ENCODE peak calls at places on chromosomes 4 and X, in seven cellular contexts. One of them, this sample, is unnamed.
A peak's percentile ranks its signal among the peaks of the same experiment; 100 is the strongest.

GRCh38 chr4:6306299-6306698 is 36.6 kb downstream of the WFS1 start:
- DNase-seq in ovary: no peak
- DNase-seq in Panc1: no peak
- DNase-seq in hepatocyte: no peak
- DNase-seq in transverse colon: no peak
- DNase-seq in upper lobe of right lung: no peak
- DNase-seq in Peyer's patch: no peak
- DNase-seq in this sample: no peak

GRCh38 chrX:3669841-3670240 is 43.6 kb downstream of the PRKX start:
- DNase-seq in ovary: no peak
- DNase-seq in Panc1: no peak
- DNase-seq in hepatocyte: no peak
- DNase-seq in transverse colon: peak; percentile 70
- DNase-seq in upper lobe of right lung: no peak
- DNase-seq in Peyer's patch: no peak
- DNase-seq in this sample: no peak

GRCh38 chr4:88661724-88662123 is 35.9 kb downstream of the NAP1L5 start:
- DNase-seq in ovary: no peak
- DNase-seq in Panc1: no peak
- DNase-seq in hepatocyte: peak; percentile 5
- DNase-seq in transverse colon: no peak
- DNase-seq in upper lobe of right lung: no peak
- DNase-seq in Peyer's patch: no peak
- DNase-seq in this sample: no peak

GRCh38 chr4:165288639-165289428 is 38.6 kb upstream of the MSMO1 start:
- DNase-seq in ovary: no peak
- DNase-seq in Panc1: no peak
- DNase-seq in hepatocyte: no peak
- DNase-seq in transverse colon: no peak
- DNase-seq in upper lobe of right lung: no peak
- DNase-seq in Peyer's patch: no peak
- DNase-seq in this sample: no peak

GRCh38 chr4:127503111-127503510 is 129.6 kb upstream of the INTU start:
- DNase-seq in ovary: no peak
- DNase-seq in Panc1: no peak
- DNase-seq in hepatocyte: no peak
- DNase-seq in transverse colon: no peak
- DNase-seq in upper lobe of right lung: no peak
- DNase-seq in Peyer's patch: no peak
- DNase-seq in this sample: no peak

GRCh38 chr4:168923526-168924194 is 86.4 kb downstream of the CBR4 start:
- DNase-seq in ovary: no peak
- DNase-seq in Panc1: peak; percentile 25
- DNase-seq in hepatocyte: peak; percentile 83
- DNase-seq in transverse colon: peak; percentile 54
- DNase-seq in upper lobe of right lung: no peak
- DNase-seq in Peyer's patch: peak; percentile 76
- DNase-seq in this sample: no peak

GRCh38 chr4:140359571-140360427 is 13.6 kb upstream of the SCOC start:
- DNase-seq in ovary: peak; percentile 62
- DNase-seq in Panc1: peak; percentile 63
- DNase-seq in hepatocyte: peak; percentile 88
- DNase-seq in transverse colon: peak; percentile 82
- DNase-seq in upper lobe of right lung: peak; percentile 72
- DNase-seq in Peyer's patch: peak; percentile 93
- DNase-seq in this sample: peak; percentile 81

GRCh38 chr4:129822708-129823504 is 727.0 kb downstream of the C4orf33 start:
- DNase-seq in ovary: no peak
- DNase-seq in Panc1: no peak
- DNase-seq in hepatocyte: peak; percentile 48
- DNase-seq in transverse colon: no peak
- DNase-seq in upper lobe of right lung: peak; percentile 45
- DNase-seq in Peyer's patch: no peak
- DNase-seq in this sample: no peak

GRCh38 chrX:43148305-43148704 is 370.3 kb upstream of the PPP1R2C start:
- DNase-seq in ovary: no peak
- DNase-seq in Panc1: no peak
- DNase-seq in hepatocyte: no peak
- DNase-seq in transverse colon: no peak
- DNase-seq in upper lobe of right lung: no peak
- DNase-seq in Peyer's patch: no peak
- DNase-seq in this sample: no peak

GRCh38 chrX:131675596-131676194 is 131.8 kb downstream of the OR13H1 start:
- DNase-seq in ovary: no peak
- DNase-seq in Panc1: peak; percentile 27
- DNase-seq in hepatocyte: peak; percentile 19
- DNase-seq in transverse colon: no peak
- DNase-seq in upper lobe of right lung: no peak
- DNase-seq in Peyer's patch: no peak
- DNase-seq in this sample: no peak

GRCh38 chrX:18424482-18425198 is 768 bp upstream of the CDKL5 start:
- DNase-seq in ovary: peak; percentile 34
- DNase-seq in Panc1: no peak
- DNase-seq in hepatocyte: peak; percentile 48
- DNase-seq in transverse colon: peak; percentile 19
- DNase-seq in upper lobe of right lung: peak; percentile 57
- DNase-seq in Peyer's patch: peak; percentile 58
- DNase-seq in this sample: peak; percentile 83
- H3K27ac ChIP-seq in ovary: peak overlapping the region; percentile 63
- H3K27ac ChIP-seq in Panc1: no peak overlapping the region
- H3K27ac ChIP-seq in hepatocyte: peak overlapping the region; percentile 53
- H3K27ac ChIP-seq in transverse colon: peak overlapping the region; percentile 61
- H3K27ac ChIP-seq in upper lobe of right lung: peak overlapping the region; percentile 81
- H3K27ac ChIP-seq in Peyer's patch: peak overlapping the region; percentile 68
- H3K27ac ChIP-seq in this sample: peak overlapping the region; percentile 92

DNA sequence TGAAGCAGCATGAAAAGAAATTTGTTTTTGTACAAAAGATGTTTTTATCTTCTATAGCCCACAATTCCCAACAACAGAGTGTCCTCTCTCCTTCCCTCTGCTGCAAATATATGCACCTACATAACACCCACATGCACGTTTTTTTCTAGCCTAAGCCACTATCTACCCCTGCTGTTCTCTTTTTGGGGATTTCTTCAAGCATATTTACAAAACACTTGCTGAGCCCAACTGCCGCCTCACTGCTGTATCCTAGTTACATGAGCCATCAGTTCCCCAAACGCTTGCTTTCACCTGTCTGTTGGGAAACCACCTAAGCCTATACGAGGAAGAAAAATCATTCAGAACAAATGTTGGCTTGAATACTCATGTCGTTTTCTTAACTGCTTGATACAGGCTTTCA is 127.2 kb downstream of the CHRNA9 start:
- DNase-seq in ovary: no peak
- DNase-seq in Panc1: no peak
- DNase-seq in hepatocyte: no peak
- DNase-seq in transverse colon: no peak
- DNase-seq in upper lobe of right lung: no peak
- DNase-seq in Peyer's patch: no peak
- DNase-seq in this sample: no peak
- TF ChIP-seq CTCF in ovary: no peak
- TF ChIP-seq CTCF in Panc1: no peak
- TF ChIP-seq CTCF in hepatocyte: no peak
- TF ChIP-seq CTCF in transverse colon: no peak
- TF ChIP-seq CTCF in upper lobe of right lung: no peak
- TF ChIP-seq CTCF in Peyer's patch: no peak
- TF ChIP-seq CTCF in this sample: no peak

DNA sequence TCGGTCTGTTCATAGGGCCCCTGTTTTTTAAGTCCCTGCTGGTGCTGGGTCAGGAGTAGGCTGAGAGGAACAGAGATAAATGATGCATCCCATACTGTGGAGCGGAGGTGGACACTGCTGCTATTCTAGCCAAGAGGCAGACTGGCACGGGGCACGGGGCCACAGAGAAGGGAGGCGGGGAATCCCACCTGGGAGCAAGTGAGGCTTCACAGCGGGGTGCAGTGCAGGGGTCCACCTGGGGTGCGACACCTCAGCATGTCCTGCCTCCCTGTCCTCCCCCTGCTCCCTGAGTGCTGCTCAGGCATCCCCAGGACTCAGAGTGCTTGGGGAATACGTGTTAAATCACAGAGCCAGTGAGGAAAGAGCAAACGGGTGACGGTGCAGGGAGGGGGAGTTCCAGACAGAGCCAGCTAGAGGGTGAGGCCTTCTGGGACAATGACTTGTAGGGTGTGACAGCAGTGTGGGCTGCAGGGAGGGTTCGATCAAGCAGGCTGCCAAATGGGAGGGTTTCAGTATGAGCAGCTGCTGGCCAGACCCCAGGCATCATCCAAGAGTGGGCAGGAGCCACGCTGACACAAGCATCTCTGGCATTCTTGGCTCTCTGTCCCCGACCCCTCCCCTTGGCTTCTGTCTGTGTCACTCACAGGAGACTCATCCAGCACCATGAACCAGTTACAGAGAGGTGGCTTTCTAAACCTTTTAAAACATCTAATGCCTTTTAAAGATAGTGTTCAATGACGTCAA is 13.7 kb upstream of the HTRA3 start:
- DNase-seq in ovary: no peak
- DNase-seq in Panc1: no peak
- DNase-seq in hepatocyte: no peak
- DNase-seq in transverse colon: no peak
- DNase-seq in upper lobe of right lung: no peak
- DNase-seq in Peyer's patch: no peak
- DNase-seq in this sample: no peak
- H3K4me3 ChIP-seq in ovary: no peak overlapping the region
- H3K4me3 ChIP-seq in Panc1: no peak overlapping the region
- H3K4me3 ChIP-seq in hepatocyte: no peak overlapping the region
- H3K4me3 ChIP-seq in transverse colon: no peak overlapping the region
- H3K4me3 ChIP-seq in upper lobe of right lung: no peak overlapping the region
- H3K4me3 ChIP-seq in Peyer's patch: no peak overlapping the region
- H3K4me3 ChIP-seq in this sample: no peak overlapping the region

DNA sequence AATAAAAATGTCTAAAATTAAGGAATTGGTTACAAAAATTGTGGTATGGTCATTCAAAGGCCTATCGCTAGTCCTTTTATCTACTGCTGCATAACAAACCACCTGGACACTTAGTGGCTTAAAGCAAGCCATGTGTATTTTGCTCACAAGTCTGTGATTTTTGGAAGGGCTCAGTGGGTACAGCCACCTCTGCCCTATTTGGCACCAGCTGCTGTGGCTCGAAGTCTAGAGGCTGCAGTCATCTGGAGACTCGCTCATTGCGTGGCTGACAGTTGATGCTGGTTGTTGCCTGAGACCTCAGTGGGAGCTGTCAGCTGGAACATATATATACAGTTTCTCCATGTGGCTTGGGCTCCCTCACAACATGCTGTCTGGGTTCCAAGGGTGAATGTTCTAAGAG is 60.8 kb upstream of the MID1 start:
- DNase-seq in ovary: no peak
- DNase-seq in Panc1: no peak
- DNase-seq in hepatocyte: no peak
- DNase-seq in transverse colon: no peak
- DNase-seq in upper lobe of right lung: no peak
- DNase-seq in Peyer's patch: no peak
- DNase-seq in this sample: no peak
- H3K27ac ChIP-seq in ovary: no peak overlapping the region
- H3K27ac ChIP-seq in Panc1: no peak overlapping the region
- H3K27ac ChIP-seq in hepatocyte: no peak overlapping the region
- H3K27ac ChIP-seq in transverse colon: no peak overlapping the region
- H3K27ac ChIP-seq in upper lobe of right lung: no peak overlapping the region
- H3K27ac ChIP-seq in Peyer's patch: no peak overlapping the region
- H3K27ac ChIP-seq in this sample: no peak overlapping the region

DNA sequence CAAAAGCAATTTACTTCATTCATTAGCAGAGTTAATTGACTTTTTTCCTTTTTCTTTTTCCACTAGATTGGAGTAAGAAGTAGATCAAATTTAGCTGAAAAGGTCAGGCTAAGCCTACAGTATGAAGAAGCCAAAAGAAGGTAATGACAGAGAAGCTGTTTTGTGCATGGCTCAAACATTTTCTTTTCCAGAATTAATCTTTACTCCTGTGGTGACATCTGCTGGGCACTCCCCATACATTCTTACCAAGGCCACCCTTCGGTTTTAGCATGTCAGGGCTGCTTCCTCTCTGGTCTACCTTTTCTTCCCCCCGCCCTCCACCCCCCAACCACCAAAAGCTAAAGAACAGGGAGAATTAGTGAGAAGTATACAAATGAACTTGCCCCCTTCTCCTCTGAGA is 70.2 kb downstream of the CLDN22 start:
- DNase-seq in ovary: no peak
- DNase-seq in Panc1: no peak
- DNase-seq in hepatocyte: peak; percentile 63
- DNase-seq in transverse colon: peak; percentile 19
- DNase-seq in upper lobe of right lung: no peak
- DNase-seq in Peyer's patch: no peak
- DNase-seq in this sample: no peak
- TF ChIP-seq CTCF in ovary: no peak
- TF ChIP-seq CTCF in Panc1: peak; percentile 44
- TF ChIP-seq CTCF in hepatocyte: peak; percentile 63
- TF ChIP-seq CTCF in transverse colon: peak; percentile 30
- TF ChIP-seq CTCF in upper lobe of right lung: peak; percentile 36
- TF ChIP-seq CTCF in Peyer's patch: peak; percentile 40
- TF ChIP-seq CTCF in this sample: no peak

GRCh38 chr4:14177987-14178386 is 550.5 kb upstream of the BOD1L1 start:
- DNase-seq in ovary: no peak
- DNase-seq in Panc1: no peak
- DNase-seq in hepatocyte: no peak
- DNase-seq in transverse colon: peak; percentile 15
- DNase-seq in upper lobe of right lung: no peak
- DNase-seq in Peyer's patch: no peak
- DNase-seq in this sample: no peak
- H3K4me3 ChIP-seq in ovary: no peak overlapping the region
- H3K4me3 ChIP-seq in Panc1: no peak overlapping the region
- H3K4me3 ChIP-seq in hepatocyte: no peak overlapping the region
- H3K4me3 ChIP-seq in transverse colon: no peak overlapping the region
- H3K4me3 ChIP-seq in upper lobe of right lung: no peak overlapping the region
- H3K4me3 ChIP-seq in Peyer's patch: no peak overlapping the region
- H3K4me3 ChIP-seq in this sample: no peak overlapping the region

DNA sequence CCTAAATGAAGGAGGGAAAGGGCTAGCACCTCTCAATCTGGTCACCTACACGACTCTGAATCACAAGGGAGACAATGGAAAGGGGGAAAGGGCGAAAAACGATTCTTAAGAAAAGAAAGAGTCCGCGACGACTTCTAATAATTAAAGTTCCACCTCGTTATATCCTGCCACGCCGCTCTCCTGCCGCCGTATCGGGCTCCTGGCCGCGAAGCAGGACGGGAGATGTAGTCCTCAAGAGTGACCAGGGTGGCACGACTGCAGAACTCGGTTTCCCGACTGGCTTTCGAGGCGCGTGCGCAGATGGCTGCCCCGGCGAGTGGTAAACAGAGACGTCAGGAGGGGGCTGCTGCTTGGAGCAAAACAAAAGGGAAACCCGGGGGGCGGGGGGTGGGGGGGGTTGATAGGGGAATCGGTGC is at the start of gene FOXO4:
- DNase-seq in ovary: peak; percentile 89
- DNase-seq in Panc1: peak; percentile 47
- DNase-seq in hepatocyte: peak; percentile 92
- DNase-seq in transverse colon: peak; percentile 93
- DNase-seq in upper lobe of right lung: peak; percentile 94
- DNase-seq in Peyer's patch: peak; percentile 97
- DNase-seq in this sample: peak; percentile 97
- H3K27ac ChIP-seq in ovary: peak within 1 kb of the TSS; percentile 46
- H3K27ac ChIP-seq in Panc1: peak within 1 kb of the TSS; percentile 73
- H3K27ac ChIP-seq in hepatocyte: peak within 1 kb of the TSS; percentile 65
- H3K27ac ChIP-seq in transverse colon: peak within 1 kb of the TSS; percentile 66
- H3K27ac ChIP-seq in upper lobe of right lung: peak within 1 kb of the TSS; percentile 42
- H3K27ac ChIP-seq in Peyer's patch: peak within 1 kb of the TSS; percentile 63
- H3K27ac ChIP-seq in this sample: peak within 1 kb of the TSS; percentile 84

GRCh38 chr4:43843501-43843900 is 605.1 kb downstream of the KCTD8 start:
- DNase-seq in ovary: no peak
- DNase-seq in Panc1: no peak
- DNase-seq in hepatocyte: peak; percentile 34
- DNase-seq in transverse colon: no peak
- DNase-seq in upper lobe of right lung: no peak
- DNase-seq in Peyer's patch: no peak
- DNase-seq in this sample: no peak
- TF ChIP-seq CTCF in ovary: no peak
- TF ChIP-seq CTCF in Panc1: no peak
- TF ChIP-seq CTCF in hepatocyte: no peak
- TF ChIP-seq CTCF in transverse colon: no peak
- TF ChIP-seq CTCF in upper lobe of right lung: no peak
- TF ChIP-seq CTCF in Peyer's patch: no peak
- TF ChIP-seq CTCF in this sample: no peak